ENCODE peak calls at places on chromosomes 6 and 20, in ten cellular contexts. One of them, this sample, is unnamed.

GRCh38 chr20:46433051-46433450 is 26.6 kb upstream of the ELMO2 start:
- DNase-seq in transverse colon: no peak
- DNase-seq in Calu3: no peak
- DNase-seq in mucosa of descending colon: no peak
- DNase-seq in stomach: no peak
- DNase-seq in dorsolateral prefrontal cortex: no peak
- DNase-seq in IMR-90: no peak
- DNase-seq in tibial nerve: no peak
- DNase-seq in fibroblast of pulmonary artery: no peak
- DNase-seq in epithelial cell of esophagus: peak
- DNase-seq in this sample: no peak

GRCh38 chr6:94570576-94570975 is 1006.8 kb upstream of the MANEA start:
- DNase-seq in IMR-90: no peak
- DNase-seq in mucosa of descending colon: no peak
- DNase-seq in stomach: no peak
- DNase-seq in epithelial cell of esophagus: no peak
- DNase-seq in tibial nerve: no peak
- DNase-seq in Calu3: no peak
- DNase-seq in dorsolateral prefrontal cortex: peak
- DNase-seq in fibroblast of pulmonary artery: no peak
- DNase-seq in transverse colon: no peak
- DNase-seq in this sample: no peak

GRCh38 chr20:47412073-47412472 is 55.6 kb upstream of the ZMYND8 start:
- DNase-seq in tibial nerve: no peak
- DNase-seq in transverse colon: peak
- DNase-seq in Calu3: no peak
- DNase-seq in mucosa of descending colon: no peak
- DNase-seq in epithelial cell of esophagus: no peak
- DNase-seq in fibroblast of pulmonary artery: no peak
- DNase-seq in dorsolateral prefrontal cortex: no peak
- DNase-seq in IMR-90: no peak
- DNase-seq in stomach: no peak
- DNase-seq in this sample: peak

GRCh38 chr6:96235927-96236326 is 220.2 kb downstream of the FUT9 start:
- DNase-seq in stomach: no peak
- DNase-seq in IMR-90: no peak
- DNase-seq in epithelial cell of esophagus: peak
- DNase-seq in Calu3: no peak
- DNase-seq in fibroblast of pulmonary artery: no peak
- DNase-seq in mucosa of descending colon: no peak
- DNase-seq in transverse colon: no peak
- DNase-seq in tibial nerve: no peak
- DNase-seq in dorsolateral prefrontal cortex: no peak
- DNase-seq in this sample: no peak

GRCh38 chr6:18154507-18155272 is at the start of gene TPMT:
- DNase-seq in Calu3: peak
- DNase-seq in mucosa of descending colon: no peak
- DNase-seq in epithelial cell of esophagus: peak
- DNase-seq in IMR-90: no peak
- DNase-seq in transverse colon: peak
- DNase-seq in stomach: peak
- DNase-seq in tibial nerve: no peak
- DNase-seq in fibroblast of pulmonary artery: no peak
- DNase-seq in dorsolateral prefrontal cortex: peak
- DNase-seq in this sample: no peak

GRCh38 chr6:128713461-128713860 is 169.5 kb upstream of the LAMA2 start:
- DNase-seq in dorsolateral prefrontal cortex: no peak
- DNase-seq in mucosa of descending colon: no peak
- DNase-seq in IMR-90: peak
- DNase-seq in stomach: no peak
- DNase-seq in Calu3: no peak
- DNase-seq in epithelial cell of esophagus: no peak
- DNase-seq in transverse colon: no peak
- DNase-seq in tibial nerve: no peak
- DNase-seq in fibroblast of pulmonary artery: peak
- DNase-seq in this sample: no peak

GRCh38 chr6:36984581-36985383 is 1.2 kb downstream of the MTCH1 start:
- DNase-seq in stomach: no peak
- DNase-seq in IMR-90: peak
- DNase-seq in epithelial cell of esophagus: peak
- DNase-seq in fibroblast of pulmonary artery: peak
- DNase-seq in transverse colon: peak
- DNase-seq in mucosa of descending colon: no peak
- DNase-seq in dorsolateral prefrontal cortex: peak
- DNase-seq in Calu3: peak
- DNase-seq in tibial nerve: no peak
- DNase-seq in this sample: no peak

GRCh38 chr6:114084327-114084890 is 113.5 kb upstream of the HDAC2 start:
- DNase-seq in mucosa of descending colon: no peak
- DNase-seq in IMR-90: no peak
- DNase-seq in fibroblast of pulmonary artery: no peak
- DNase-seq in Calu3: no peak
- DNase-seq in tibial nerve: no peak
- DNase-seq in transverse colon: no peak
- DNase-seq in epithelial cell of esophagus: no peak
- DNase-seq in dorsolateral prefrontal cortex: no peak
- DNase-seq in stomach: no peak
- DNase-seq in this sample: no peak

GRCh38 chr20:37228111-37228510 is 33.5 kb downstream of the GHRH start:
- DNase-seq in Calu3: no peak
- DNase-seq in fibroblast of pulmonary artery: no peak
- DNase-seq in epithelial cell of esophagus: no peak
- DNase-seq in transverse colon: no peak
- DNase-seq in mucosa of descending colon: no peak
- DNase-seq in dorsolateral prefrontal cortex: no peak
- DNase-seq in stomach: no peak
- DNase-seq in tibial nerve: no peak
- DNase-seq in IMR-90: no peak
- DNase-seq in this sample: no peak

GRCh38 chr6:156776470-156776840 is 723 bp upstream of the ARID1B start:
- DNase-seq in stomach: no peak
- DNase-seq in mucosa of descending colon: no peak
- DNase-seq in IMR-90: peak
- DNase-seq in tibial nerve: no peak
- DNase-seq in Calu3: no peak
- DNase-seq in transverse colon: no peak
- DNase-seq in fibroblast of pulmonary artery: peak
- DNase-seq in dorsolateral prefrontal cortex: no peak
- DNase-seq in epithelial cell of esophagus: peak
- DNase-seq in this sample: no peak

GRCh38 chr6:90938116-90938515 is 351.2 kb upstream of the MAP3K7 start:
- DNase-seq in transverse colon: no peak
- DNase-seq in stomach: no peak
- DNase-seq in dorsolateral prefrontal cortex: no peak
- DNase-seq in IMR-90: no peak
- DNase-seq in Calu3: no peak
- DNase-seq in mucosa of descending colon: no peak
- DNase-seq in fibroblast of pulmonary artery: no peak
- DNase-seq in epithelial cell of esophagus: peak
- DNase-seq in tibial nerve: no peak
- DNase-seq in this sample: no peak

DNA sequence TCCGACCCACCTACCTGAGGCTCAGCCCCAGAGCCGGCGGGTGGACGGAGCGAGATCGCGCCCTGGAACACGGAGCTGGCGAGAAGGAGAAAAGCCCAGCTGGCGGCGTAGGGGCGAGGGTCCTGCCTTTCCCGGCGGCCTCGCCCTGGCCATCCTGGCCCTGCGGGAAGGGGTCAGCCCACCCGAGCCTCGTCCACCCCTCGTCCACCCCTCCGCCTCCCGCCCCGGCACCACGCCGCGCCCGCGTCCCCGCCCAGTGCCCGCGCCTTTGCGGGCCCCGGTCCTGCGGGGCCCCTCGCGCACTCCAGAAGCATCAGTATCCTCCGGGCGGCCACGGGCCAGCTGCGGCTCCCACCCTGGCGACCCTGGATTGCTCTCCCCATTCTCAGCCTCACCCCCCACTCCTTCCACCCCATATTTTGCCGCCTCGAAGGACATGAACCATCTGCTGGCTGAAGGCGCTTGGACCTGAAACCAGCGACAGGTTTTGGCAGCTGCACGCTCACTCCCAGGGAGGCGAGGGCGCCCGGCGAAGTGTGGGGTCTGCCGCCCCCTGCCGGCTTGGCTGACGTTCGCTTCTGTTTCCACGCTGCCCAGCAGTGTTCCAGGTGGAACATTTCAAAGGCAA is 65.1 kb downstream of the PLG start:
- DNase-seq in IMR-90: no peak
- DNase-seq in tibial nerve: peak
- DNase-seq in Calu3: peak
- DNase-seq in dorsolateral prefrontal cortex: peak
- DNase-seq in fibroblast of pulmonary artery: peak
- DNase-seq in mucosa of descending colon: peak
- DNase-seq in epithelial cell of esophagus: peak
- DNase-seq in transverse colon: peak
- DNase-seq in stomach: peak
- DNase-seq in this sample: peak
- TF ChIP-seq CTCF in IMR-90: no peak
- TF ChIP-seq CTCF in tibial nerve: peak
- TF ChIP-seq CTCF in Calu3: peak
- TF ChIP-seq CTCF in dorsolateral prefrontal cortex: peak
- TF ChIP-seq CTCF in fibroblast of pulmonary artery: peak
- TF ChIP-seq CTCF in mucosa of descending colon: peak
- TF ChIP-seq CTCF in epithelial cell of esophagus: peak
- TF ChIP-seq CTCF in transverse colon: peak
- TF ChIP-seq CTCF in stomach: peak
- TF ChIP-seq CTCF in this sample: peak

DNA sequence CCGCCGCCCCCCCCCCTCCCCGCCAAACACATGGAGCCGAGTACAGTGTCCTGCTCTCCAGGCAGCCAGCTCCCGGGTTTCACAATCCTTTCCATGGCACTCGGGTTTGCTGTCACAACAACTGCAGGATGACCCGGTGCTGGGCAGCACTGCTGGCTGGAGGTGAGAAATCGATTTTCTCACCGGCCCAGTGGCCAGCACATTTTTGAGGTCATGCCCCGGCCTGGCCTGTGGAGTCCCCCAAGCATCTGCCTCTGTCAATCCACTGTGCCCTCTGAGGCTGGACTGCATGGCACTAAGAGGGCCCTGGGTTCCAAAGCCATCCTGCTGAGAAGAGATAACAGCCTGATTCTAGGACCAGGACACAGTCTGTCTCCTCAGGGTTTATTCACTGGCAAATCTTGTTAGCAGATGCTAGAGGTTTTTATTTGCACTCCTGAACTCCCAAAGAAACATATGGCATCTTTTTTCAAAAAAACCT is 129.5 kb downstream of the NFATC2 start:
- DNase-seq in mucosa of descending colon: no peak
- DNase-seq in tibial nerve: no peak
- DNase-seq in IMR-90: no peak
- DNase-seq in stomach: no peak
- DNase-seq in fibroblast of pulmonary artery: no peak
- DNase-seq in dorsolateral prefrontal cortex: no peak
- DNase-seq in Calu3: peak
- DNase-seq in epithelial cell of esophagus: no peak
- DNase-seq in transverse colon: no peak
- DNase-seq in this sample: no peak
- TF ChIP-seq CTCF in mucosa of descending colon: no peak
- TF ChIP-seq CTCF in tibial nerve: no peak
- TF ChIP-seq CTCF in IMR-90: no peak
- TF ChIP-seq CTCF in stomach: no peak
- TF ChIP-seq CTCF in fibroblast of pulmonary artery: no peak
- TF ChIP-seq CTCF in dorsolateral prefrontal cortex: no peak
- TF ChIP-seq CTCF in Calu3: no peak
- TF ChIP-seq CTCF in epithelial cell of esophagus: no peak
- TF ChIP-seq CTCF in transverse colon: no peak
- TF ChIP-seq CTCF in this sample: no peak

GRCh38 chr6:118715371-118715770 is 64.0 kb upstream of the CEP85L start:
- DNase-seq in Calu3: no peak
- DNase-seq in dorsolateral prefrontal cortex: no peak
- DNase-seq in fibroblast of pulmonary artery: no peak
- DNase-seq in tibial nerve: no peak
- DNase-seq in IMR-90: no peak
- DNase-seq in mucosa of descending colon: no peak
- DNase-seq in transverse colon: no peak
- DNase-seq in stomach: no peak
- DNase-seq in epithelial cell of esophagus: no peak
- DNase-seq in this sample: no peak

GRCh38 chr6:118719351-118720124 is 68.1 kb upstream of the CEP85L start:
- DNase-seq in epithelial cell of esophagus: no peak
- DNase-seq in dorsolateral prefrontal cortex: no peak
- DNase-seq in mucosa of descending colon: no peak
- DNase-seq in Calu3: no peak
- DNase-seq in IMR-90: no peak
- DNase-seq in stomach: no peak
- DNase-seq in fibroblast of pulmonary artery: no peak
- DNase-seq in tibial nerve: no peak
- DNase-seq in transverse colon: no peak
- DNase-seq in this sample: no peak

GRCh38 chr6:118720125-118720473 is 68.7 kb upstream of the CEP85L start:
- DNase-seq in IMR-90: no peak
- DNase-seq in mucosa of descending colon: no peak
- DNase-seq in Calu3: no peak
- DNase-seq in fibroblast of pulmonary artery: no peak
- DNase-seq in epithelial cell of esophagus: no peak
- DNase-seq in tibial nerve: no peak
- DNase-seq in dorsolateral prefrontal cortex: no peak
- DNase-seq in stomach: no peak
- DNase-seq in transverse colon: no peak
- DNase-seq in this sample: no peak

GRCh38 chr6:118717106-118717505 is 65.7 kb upstream of the CEP85L start:
- DNase-seq in stomach: no peak
- DNase-seq in tibial nerve: no peak
- DNase-seq in IMR-90: no peak
- DNase-seq in epithelial cell of esophagus: no peak
- DNase-seq in mucosa of descending colon: no peak
- DNase-seq in dorsolateral prefrontal cortex: no peak
- DNase-seq in transverse colon: no peak
- DNase-seq in Calu3: no peak
- DNase-seq in fibroblast of pulmonary artery: no peak
- DNase-seq in this sample: no peak

GRCh38 chr6:118718903-118719302 is 67.5 kb upstream of the CEP85L start:
- DNase-seq in stomach: no peak
- DNase-seq in transverse colon: no peak
- DNase-seq in Calu3: no peak
- DNase-seq in epithelial cell of esophagus: no peak
- DNase-seq in fibroblast of pulmonary artery: no peak
- DNase-seq in tibial nerve: no peak
- DNase-seq in mucosa of descending colon: no peak
- DNase-seq in dorsolateral prefrontal cortex: no peak
- DNase-seq in IMR-90: no peak
- DNase-seq in this sample: no peak
- TF ChIP-seq CTCF in stomach: no peak
- TF ChIP-seq CTCF in transverse colon: no peak
- TF ChIP-seq CTCF in Calu3: no peak
- TF ChIP-seq CTCF in epithelial cell of esophagus: no peak
- TF ChIP-seq CTCF in fibroblast of pulmonary artery: no peak
- TF ChIP-seq CTCF in tibial nerve: no peak
- TF ChIP-seq CTCF in mucosa of descending colon: no peak
- TF ChIP-seq CTCF in dorsolateral prefrontal cortex: no peak
- TF ChIP-seq CTCF in IMR-90: no peak
- TF ChIP-seq CTCF in this sample: no peak

GRCh38 chr6:82330171-82330804 is 33.3 kb upstream of the TPBG start:
- DNase-seq in mucosa of descending colon: no peak
- DNase-seq in fibroblast of pulmonary artery: no peak
- DNase-seq in stomach: no peak
- DNase-seq in dorsolateral prefrontal cortex: no peak
- DNase-seq in Calu3: no peak
- DNase-seq in epithelial cell of esophagus: no peak
- DNase-seq in transverse colon: no peak
- DNase-seq in IMR-90: no peak
- DNase-seq in tibial nerve: no peak
- DNase-seq in this sample: no peak

GRCh38 chr6:82333781-82334180 is 29.8 kb upstream of the TPBG start:
- DNase-seq in fibroblast of pulmonary artery: no peak
- DNase-seq in tibial nerve: no peak
- DNase-seq in Calu3: no peak
- DNase-seq in epithelial cell of esophagus: no peak
- DNase-seq in dorsolateral prefrontal cortex: no peak
- DNase-seq in transverse colon: no peak
- DNase-seq in IMR-90: no peak
- DNase-seq in stomach: no peak
- DNase-seq in mucosa of descending colon: no peak
- DNase-seq in this sample: no peak

GRCh38 chr6:82331031-82331773 is 32.4 kb upstream of the TPBG start:
- DNase-seq in IMR-90: peak
- DNase-seq in tibial nerve: no peak
- DNase-seq in stomach: no peak
- DNase-seq in dorsolateral prefrontal cortex: no peak
- DNase-seq in Calu3: no peak
- DNase-seq in transverse colon: no peak
- DNase-seq in epithelial cell of esophagus: peak
- DNase-seq in fibroblast of pulmonary artery: peak
- DNase-seq in mucosa of descending colon: no peak
- DNase-seq in this sample: no peak
- TF ChIP-seq CTCF in IMR-90: peak
- TF ChIP-seq CTCF in tibial nerve: no peak
- TF ChIP-seq CTCF in stomach: no peak
- TF ChIP-seq CTCF in dorsolateral prefrontal cortex: no peak
- TF ChIP-seq CTCF in Calu3: no peak
- TF ChIP-seq CTCF in transverse colon: no peak
- TF ChIP-seq CTCF in epithelial cell of esophagus: peak
- TF ChIP-seq CTCF in fibroblast of pulmonary artery: peak
- TF ChIP-seq CTCF in mucosa of descending colon: no peak
- TF ChIP-seq CTCF in this sample: no peak

This sample was measured in activated B cell treated with CpG ODN at 0.5 μM for 24 hours.